ENCODE peak calls at places on chromosomes 7 and 10, in five cellular contexts. One of them, this sample, is unnamed.

GRCh38 chr7:37067961-37068536 is 343.8 kb upstream of the AOAH start:
- DNase-seq in endothelial cell: no peak
- DNase-seq in breast epithelium: no peak
- DNase-seq in cardiac muscle cell: no peak
- DNase-seq in fibroblast of the aortic adventitia: no peak
- DNase-seq in this sample: no peak

GRCh38 chr10:52308251-52309031 is 5.6 kb upstream of the DKK1 start:
- DNase-seq in endothelial cell: peak
- DNase-seq in breast epithelium: no peak
- DNase-seq in cardiac muscle cell: peak
- DNase-seq in fibroblast of the aortic adventitia: peak
- DNase-seq in this sample: peak

GRCh38 chr10:24349379-24350110 is 140.6 kb downstream of the KIAA1217 start:
- DNase-seq in endothelial cell: no peak
- DNase-seq in breast epithelium: no peak
- DNase-seq in cardiac muscle cell: peak
- DNase-seq in fibroblast of the aortic adventitia: peak
- DNase-seq in this sample: peak

GRCh38 chr10:124728830-124729661 is 15.1 kb downstream of the FAM53B start:
- DNase-seq in endothelial cell: no peak
- DNase-seq in breast epithelium: no peak
- DNase-seq in cardiac muscle cell: no peak
- DNase-seq in fibroblast of the aortic adventitia: no peak
- DNase-seq in this sample: no peak

GRCh38 chr10:50908366-50908765 is 22.9 kb upstream of the A1CF start:
- DNase-seq in endothelial cell: no peak
- DNase-seq in breast epithelium: no peak
- DNase-seq in cardiac muscle cell: no peak
- DNase-seq in fibroblast of the aortic adventitia: no peak
- DNase-seq in this sample: no peak

GRCh38 chr10:133170092-133170491 is 10.1 kb downstream of the KNDC1 start:
- DNase-seq in endothelial cell: no peak
- DNase-seq in breast epithelium: no peak
- DNase-seq in cardiac muscle cell: no peak
- DNase-seq in fibroblast of the aortic adventitia: no peak
- DNase-seq in this sample: no peak

GRCh38 chr10:73159038-73159648 is 8.7 kb downstream of the ECD start:
- DNase-seq in endothelial cell: peak
- DNase-seq in breast epithelium: no peak
- DNase-seq in cardiac muscle cell: peak
- DNase-seq in fibroblast of the aortic adventitia: peak
- DNase-seq in this sample: peak

GRCh38 chr10:74651565-74651964 is 174.8 kb upstream of the KAT6B start:
- DNase-seq in endothelial cell: no peak
- DNase-seq in breast epithelium: no peak
- DNase-seq in cardiac muscle cell: no peak
- DNase-seq in fibroblast of the aortic adventitia: no peak
- DNase-seq in this sample: no peak

GRCh38 chr7:17301491-17302101 is 3.1 kb downstream of the AHR start:
- DNase-seq in endothelial cell: peak
- DNase-seq in breast epithelium: no peak
- DNase-seq in cardiac muscle cell: peak
- DNase-seq in fibroblast of the aortic adventitia: peak
- DNase-seq in this sample: peak

GRCh38 chr10:60901561-60902235 is 42.3 kb downstream of the RHOBTB1 start:
- DNase-seq in endothelial cell: no peak
- DNase-seq in breast epithelium: no peak
- DNase-seq in cardiac muscle cell: no peak
- DNase-seq in fibroblast of the aortic adventitia: no peak
- DNase-seq in this sample: no peak

GRCh38 chr7:27151341-27151944 is 940 bp downstream of the HOXA3 start:
- DNase-seq in endothelial cell: no peak
- DNase-seq in breast epithelium: peak
- DNase-seq in cardiac muscle cell: no peak
- DNase-seq in fibroblast of the aortic adventitia: no peak
- DNase-seq in this sample: no peak

GRCh38 chr10:70060389-70060788 is 7.7 kb downstream of the MACROH2A2 start:
- DNase-seq in endothelial cell: no peak
- DNase-seq in breast epithelium: no peak
- DNase-seq in cardiac muscle cell: no peak
- DNase-seq in fibroblast of the aortic adventitia: no peak
- DNase-seq in this sample: no peak
- TF ChIP-seq CTCF in endothelial cell: no peak
- TF ChIP-seq CTCF in breast epithelium: no peak
- TF ChIP-seq CTCF in cardiac muscle cell: no peak
- TF ChIP-seq CTCF in fibroblast of the aortic adventitia: no peak
- TF ChIP-seq CTCF in this sample: no peak

GRCh38 chr7:142960955-142961512 is 1.1 kb downstream of the KEL start:
- DNase-seq in endothelial cell: no peak
- DNase-seq in breast epithelium: no peak
- DNase-seq in cardiac muscle cell: no peak
- DNase-seq in fibroblast of the aortic adventitia: no peak
- DNase-seq in this sample: no peak
- TF ChIP-seq CTCF in endothelial cell: no peak
- TF ChIP-seq CTCF in breast epithelium: peak
- TF ChIP-seq CTCF in cardiac muscle cell: peak
- TF ChIP-seq CTCF in fibroblast of the aortic adventitia: no peak
- TF ChIP-seq CTCF in this sample: no peak

GRCh38 chr10:86176850-86177249 is 189.7 kb downstream of the GRID1 start:
- DNase-seq in endothelial cell: no peak
- DNase-seq in breast epithelium: no peak
- DNase-seq in cardiac muscle cell: no peak
- DNase-seq in fibroblast of the aortic adventitia: no peak
- DNase-seq in this sample: no peak

GRCh38 chr10:86177483-86178155 is 189.0 kb downstream of the GRID1 start:
- DNase-seq in endothelial cell: no peak
- DNase-seq in breast epithelium: no peak
- DNase-seq in cardiac muscle cell: no peak
- DNase-seq in fibroblast of the aortic adventitia: no peak
- DNase-seq in this sample: no peak

GRCh38 chr10:86179961-86180360 is 186.6 kb downstream of the GRID1 start:
- DNase-seq in endothelial cell: no peak
- DNase-seq in breast epithelium: no peak
- DNase-seq in cardiac muscle cell: no peak
- DNase-seq in fibroblast of the aortic adventitia: no peak
- DNase-seq in this sample: no peak

GRCh38 chr10:86179143-86179505 is 187.5 kb downstream of the GRID1 start:
- DNase-seq in endothelial cell: no peak
- DNase-seq in breast epithelium: no peak
- DNase-seq in cardiac muscle cell: no peak
- DNase-seq in fibroblast of the aortic adventitia: no peak
- DNase-seq in this sample: no peak

GRCh38 chr10:86178401-86179142 is 188.0 kb downstream of the GRID1 start:
- DNase-seq in endothelial cell: peak
- DNase-seq in breast epithelium: no peak
- DNase-seq in cardiac muscle cell: peak
- DNase-seq in fibroblast of the aortic adventitia: no peak
- DNase-seq in this sample: peak
- TF ChIP-seq CTCF in endothelial cell: peak
- TF ChIP-seq CTCF in breast epithelium: no peak
- TF ChIP-seq CTCF in cardiac muscle cell: peak
- TF ChIP-seq CTCF in fibroblast of the aortic adventitia: peak
- TF ChIP-seq CTCF in this sample: peak

GRCh38 chr10:80700252-80700651 is 162.6 kb downstream of the SH2D4B start:
- DNase-seq in endothelial cell: no peak
- DNase-seq in breast epithelium: no peak
- DNase-seq in cardiac muscle cell: no peak
- DNase-seq in fibroblast of the aortic adventitia: no peak
- DNase-seq in this sample: no peak

GRCh38 chr10:80697926-80698325 is 160.2 kb downstream of the SH2D4B start:
- DNase-seq in endothelial cell: no peak
- DNase-seq in breast epithelium: no peak
- DNase-seq in cardiac muscle cell: no peak
- DNase-seq in fibroblast of the aortic adventitia: no peak
- DNase-seq in this sample: no peak

GRCh38 chr10:80699602-80700039 is 161.9 kb downstream of the SH2D4B start:
- DNase-seq in endothelial cell: peak
- DNase-seq in breast epithelium: peak
- DNase-seq in cardiac muscle cell: peak
- DNase-seq in fibroblast of the aortic adventitia: peak
- DNase-seq in this sample: peak

GRCh38 chr10:80690434-80690833 is 152.7 kb downstream of the SH2D4B start:
- DNase-seq in endothelial cell: no peak
- DNase-seq in breast epithelium: no peak
- DNase-seq in cardiac muscle cell: no peak
- DNase-seq in fibroblast of the aortic adventitia: no peak
- DNase-seq in this sample: no peak

GRCh38 chr10:80694930-80695329 is 157.2 kb downstream of the SH2D4B start:
- DNase-seq in endothelial cell: no peak
- DNase-seq in breast epithelium: no peak
- DNase-seq in cardiac muscle cell: no peak
- DNase-seq in fibroblast of the aortic adventitia: no peak
- DNase-seq in this sample: no peak
- TF ChIP-seq CTCF in endothelial cell: no peak
- TF ChIP-seq CTCF in breast epithelium: no peak
- TF ChIP-seq CTCF in cardiac muscle cell: no peak
- TF ChIP-seq CTCF in fibroblast of the aortic adventitia: no peak
- TF ChIP-seq CTCF in this sample: no peak

GRCh38 chr7:97845622-97846203 is 26.5 kb downstream of the ASNS start:
- DNase-seq in endothelial cell: peak
- DNase-seq in breast epithelium: no peak
- DNase-seq in cardiac muscle cell: peak
- DNase-seq in fibroblast of the aortic adventitia: peak
- DNase-seq in this sample: peak
- TF ChIP-seq CTCF in endothelial cell: peak
- TF ChIP-seq CTCF in breast epithelium: no peak
- TF ChIP-seq CTCF in cardiac muscle cell: peak
- TF ChIP-seq CTCF in fibroblast of the aortic adventitia: peak
- TF ChIP-seq CTCF in this sample: peak

GRCh38 chr7:47078241-47078640 is 503.7 kb downstream of the TNS3 start:
- DNase-seq in endothelial cell: no peak
- DNase-seq in breast epithelium: no peak
- DNase-seq in cardiac muscle cell: no peak
- DNase-seq in fibroblast of the aortic adventitia: peak
- DNase-seq in this sample: peak
- TF ChIP-seq CTCF in endothelial cell: no peak
- TF ChIP-seq CTCF in breast epithelium: no peak
- TF ChIP-seq CTCF in cardiac muscle cell: no peak
- TF ChIP-seq CTCF in fibroblast of the aortic adventitia: no peak
- TF ChIP-seq CTCF in this sample: no peak